ENCODE peak calls at places on chromosomes 13 and 19, in four cellular contexts. U is H1, J is GM12878, P is HEK293T. S is an unnamed sample.

GRCh38 chr13:95239293-95239692 is 62.0 kb downstream of the ABCC4 start:
- DNase-seq in P (no peak), J (no peak), U (no peak), S (no peak)

GRCh38 chr19:3108775-3109174 is 14.6 kb downstream of the GNA11 start:
- DNase-seq in P (peak; percentile 67), U (peak; percentile 61), J (no peak), S (peak; percentile 60)

GRCh38 chr19:16598848-16599247 is 26.6 kb upstream of the SLC35E1 start:
- DNase-seq in J (no peak), P (no peak), U (no peak), S (no peak)

GRCh38 chr19:35495107-35496064 is 5.1 kb upstream of the KRTDAP start:
- DNase-seq in U (no peak), P (peak; percentile 89), J (no peak), S (no peak)

GRCh38 chr19:51570962-51571575 is at the start of gene ZNF175:
- DNase-seq in P (peak; percentile 87), U (peak; percentile 91), J (peak; percentile 97), S (peak; percentile 86)

GRCh38 chr13:40779049-40779448 is 8.1 kb upstream of the MRPS31 start:
- DNase-seq in P (no peak), J (no peak), U (no peak), S (no peak)

GRCh38 chr13:22744688-22745452 is 435.9 kb upstream of the SGCG start:
- DNase-seq in U (no peak), P (no peak), J (no peak), S (no peak)

GRCh38 chr19:23799321-23799720 is 40.6 kb upstream of the ZNF681 start:
- DNase-seq in J (peak; percentile 5), P (no peak), U (no peak), S (no peak)

GRCh38 chr13:98301721-98302120 is 124.7 kb upstream of the RNF113B start:
- DNase-seq in P (no peak), U (no peak), J (no peak), S (no peak)

GRCh38 chr13:97781891-97782305 is 171.6 kb upstream of the IPO5 start:
- DNase-seq in P (no peak), U (no peak), J (no peak), S (no peak)

GRCh38 chr13:28099396-28100148 is 804 bp downstream of the FLT3 start:
- DNase-seq in U (no peak), J (no peak), P (no peak), S (no peak)

GRCh38 chr13:27678306-27679040 is 56.8 kb downstream of the POLR1D start:
- DNase-seq in J (no peak), P (no peak), U (no peak), S (no peak)

GRCh38 chr13:74657765-74658164 is 523.6 kb upstream of the KLF12 start:
- DNase-seq in U (no peak), P (no peak), J (no peak), S (no peak)

GRCh38 chr13:33228645-33229445 is 56.7 kb downstream of the STARD13 start:
- DNase-seq in P (peak; percentile 49), U (no peak), J (no peak), S (no peak)

GRCh38 chr19:43784251-43784980 is 3.6 kb upstream of the KCNN4 start:
- DNase-seq in U (no peak), P (no peak), J (no peak), S (no peak)

GRCh38 chr19:2579678-2580280 is 103.9 kb downstream of the GADD45B start:
- DNase-seq in U (no peak), J (no peak), P (no peak), S (no peak)

GRCh38 chr19:15280915-15281683 is 48.9 kb upstream of the EPHX3 start:
- DNase-seq in P (peak; percentile 58), U (no peak), J (no peak), S (no peak)

GRCh38 chr19:27740396-27740795 is 1472.6 kb downstream of the UQCRFS1 start:
- DNase-seq in U (no peak), J (no peak), P (no peak), S (no peak)

GRCh38 chr13:98890186-98890585 is 87.7 kb downstream of the DOCK9 start:
- DNase-seq in P (no peak), J (no peak), U (no peak), S (no peak)

GRCh38 chr19:7860902-7861618 is 13.1 kb downstream of the PRR36 start:
- DNase-seq in J (no peak), P (no peak), U (no peak), S (no peak)

GRCh38 chr19:8458380-8458779 is 13.6 kb downstream of the HNRNPM start:
- DNase-seq in J (no peak), P (no peak), U (no peak), S (no peak)

GRCh38 chr13:99386911-99387788 is 80.0 kb upstream of the GPR183 start:
- DNase-seq in U (peak; percentile 31), P (peak; percentile 62), J (peak; percentile 66), S (peak; percentile 61)

GRCh38 chr19:48913114-48913513 is 13.0 kb downstream of the NUCB1 start:
- DNase-seq in U (no peak), J (no peak), P (no peak), S (no peak)

GRCh38 chr19:1954547-1954946 is 13.6 kb downstream of the CSNK1G2 start:
- DNase-seq in P (no peak), J (no peak), U (no peak), S (no peak)

GRCh38 chr13:33109801-33110200 is 93.6 kb downstream of the KL start:
- DNase-seq in U (no peak), P (no peak), J (no peak), S (no peak)

GRCh38 chr13:75050419-75051066 is 431.4 kb downstream of the TBC1D4 start:
- DNase-seq in J (no peak), U (no peak), P (no peak), S (no peak)

GRCh38 chr19:18387395-18387794 is 1.4 kb downstream of the GDF15 start:
- DNase-seq in J (no peak), P (no peak), U (no peak), S (no peak)

GRCh38 chr19:18388328-18389094 is 2.6 kb downstream of the GDF15 start:
- DNase-seq in P (peak; percentile 94), U (no peak), J (peak; percentile 60), S (peak; percentile 68)

GRCh38 chr19:18385359-18385674 is 641 bp upstream of the GDF15 start:
- DNase-seq in J (no peak), P (no peak), U (no peak), S (no peak)

GRCh38 chr19:18385675-18386542 is at the start of gene GDF15:
- DNase-seq in U (no peak), P (peak; percentile 82), J (no peak), S (peak; percentile 38)

GRCh38 chr19:18386543-18387251 is 739 bp downstream of the GDF15 start:
- DNase-seq in J (no peak), P (no peak), U (no peak), S (no peak)
- TF ChIP-seq SUZ12 in J (no peak), P (no peak), U (no peak), S (no peak)

GRCh38 chr19:13026478-13026999 is 31.3 kb downstream of the NFIX start:
- DNase-seq in P (no peak), J (no peak), U (no peak), S (no peak)
- TF ChIP-seq SUZ12 in P (no peak), J (no peak), U (peak; percentile 11), S (no peak)

DNA sequence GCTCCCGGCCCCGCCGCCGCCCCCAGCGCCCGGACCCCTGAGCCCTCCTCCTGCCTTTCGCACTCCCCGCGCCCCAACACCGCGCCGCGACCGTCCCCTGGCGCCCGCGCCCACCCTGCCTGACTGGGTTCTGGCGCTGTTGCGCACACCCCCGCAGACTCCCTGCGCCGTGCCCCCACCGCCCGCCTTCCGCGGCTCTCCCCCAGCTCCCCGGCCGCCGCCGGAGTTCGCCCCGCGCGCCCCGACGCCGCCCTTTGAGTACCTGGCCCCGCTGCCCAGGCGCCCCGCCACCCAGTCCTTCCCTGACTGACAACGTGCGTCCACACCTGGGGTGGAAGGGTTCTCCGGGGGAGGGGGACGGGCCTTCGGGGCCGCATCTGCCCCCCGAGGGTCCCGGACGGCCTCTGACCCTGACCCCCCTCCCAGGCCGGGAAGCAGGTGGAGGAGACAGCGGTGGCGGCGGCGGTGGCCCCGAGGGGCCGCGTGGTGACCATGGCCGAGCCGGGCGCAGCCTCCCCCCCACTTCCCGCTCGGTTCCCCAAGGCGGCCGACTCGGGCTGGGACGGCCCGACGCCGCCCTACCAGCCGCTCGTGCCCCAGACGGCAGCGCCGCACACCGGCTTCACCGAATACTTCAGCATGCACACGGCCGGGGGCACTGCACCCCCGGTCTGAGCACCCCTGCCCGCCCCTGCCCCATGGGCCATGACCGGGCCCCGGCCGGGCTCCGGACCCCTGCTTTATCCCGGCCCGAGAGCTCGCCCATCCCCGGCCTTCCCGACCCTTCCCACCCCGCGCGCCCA is 1.4 kb upstream of the MEGF8 start:
- DNase-seq in J (no peak), U (no peak), P (no peak), S (no peak)
- TF ChIP-seq SUZ12 in J (peak; percentile 39), U (peak; percentile 55), P (no peak), S (no peak)

GRCh38 chr19:54418030-54418929 is 3.0 kb downstream of the TTYH1 start:
- DNase-seq in U (no peak), J (no peak), P (no peak), S (no peak)
- TF ChIP-seq SUZ12 in U (no peak), J (no peak), P (no peak), S (no peak)

GRCh38 chr19:33683881-33684549 is 62.3 kb downstream of the CHST8 start:
- DNase-seq in P (peak; percentile 67), U (peak; percentile 61), J (no peak), S (peak; percentile 5)
- TF ChIP-seq SUZ12 in P (no peak), U (no peak), J (no peak), S (no peak)

DNA sequence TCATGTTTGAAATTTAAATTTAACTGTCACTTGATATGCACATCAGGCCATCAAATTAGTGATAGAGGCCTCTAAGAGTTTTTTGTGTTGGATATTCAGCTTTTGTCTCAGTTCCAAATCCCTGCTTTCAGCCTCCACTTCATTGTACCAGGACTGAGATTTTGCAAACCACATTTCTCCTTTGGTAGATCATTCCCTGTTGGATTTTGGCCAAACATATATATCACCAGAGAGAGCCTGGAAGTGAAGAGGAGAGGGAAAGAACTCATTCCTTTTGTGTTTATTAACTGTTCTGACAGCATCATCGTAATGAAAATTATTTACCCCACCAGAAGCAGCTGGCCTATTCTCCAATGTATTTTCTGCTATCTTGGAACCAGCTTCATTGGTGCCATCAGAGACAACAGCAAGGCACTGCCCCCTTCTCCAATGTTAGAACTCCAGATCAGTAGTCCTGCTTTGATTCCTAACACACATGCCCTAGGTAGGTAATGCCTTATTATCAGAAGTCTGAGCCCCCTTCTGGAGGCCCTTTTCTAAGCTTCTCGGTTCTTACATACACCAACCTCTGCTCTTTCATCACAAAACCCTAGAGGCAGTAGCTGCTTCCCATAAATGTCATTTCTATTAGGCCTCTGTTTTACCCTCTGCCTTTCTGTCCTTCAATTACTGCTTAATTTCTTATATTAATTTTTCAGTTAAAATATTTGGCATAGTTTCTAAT is 65.1 kb upstream of the KLHL1 start:
- DNase-seq in P (no peak), U (no peak), J (no peak), S (no peak)
- TF ChIP-seq SUZ12 in P (no peak), U (no peak), J (no peak), S (no peak)

GRCh38 chr13:107906131-107906530 is 309.2 kb downstream of the LIG4 start:
- DNase-seq in J (no peak), P (no peak), U (no peak), S (no peak)

GRCh38 chr13:107901230-107901629 is 314.1 kb downstream of the LIG4 start:
- DNase-seq in P (no peak), J (no peak), U (no peak), S (no peak)

GRCh38 chr13:107901996-107902562 is 313.3 kb downstream of the LIG4 start:
- DNase-seq in U (no peak), J (no peak), P (no peak), S (no peak)

GRCh38 chr13:107900775-107901174 is 314.6 kb downstream of the LIG4 start:
- DNase-seq in P (no peak), J (no peak), U (no peak), S (no peak)
- TF ChIP-seq SUZ12 in P (no peak), J (no peak), U (no peak), S (no peak)

S was measured in NT2/D1.